ENCODE peak calls at places on chromosome 1, in ten cellular contexts. H is uterus, O is GM12892, V is tibial nerve, Y is prostate gland, E is IMR-90, J is adrenal gland, K is transverse colon, L is Peyer's patch, P is body of pancreas. D is an unnamed sample.

GRCh38 chr1:195999022-195999421 is 609.2 kb downstream of the KCNT2 start:
- DNase-seq in H (no peak), Y (no peak), L (no peak), J (no peak), O (no peak), V (no peak), P (no peak), E (no peak), K (no peak), D (no peak)

GRCh38 chr1:173970252-173970651 is 51.9 kb downstream of the RC3H1 start:
- DNase-seq in P (no peak), E (no peak), Y (no peak), H (no peak), V (no peak), L (no peak), K (no peak), O (no peak), J (no peak), D (no peak)

GRCh38 chr1:20530261-20530660 is 22.1 kb upstream of the FAM43B start:
- DNase-seq in H (no peak), E (no peak), L (no peak), V (no peak), J (no peak), Y (no peak), P (no peak), O (no peak), K (no peak), D (no peak)

GRCh38 chr1:153832293-153832692 is 57.1 kb downstream of the SLC27A3 start:
- DNase-seq in K (no peak), L (no peak), V (no peak), J (no peak), O (no peak), P (no peak), Y (no peak), E (no peak), H (no peak), D (no peak)

GRCh38 chr1:76018045-76018444 is 56.5 kb upstream of the ST6GALNAC3 start:
- DNase-seq in E (no peak), J (no peak), Y (no peak), H (no peak), V (no peak), P (no peak), L (no peak), O (no peak), K (no peak), D (no peak)

GRCh38 chr1:227996187-227996950 is 10.4 kb upstream of the WNT3A start:
- DNase-seq in L (no peak), K (no peak), O (no peak), J (peak), P (peak), E (no peak), V (no peak), Y (peak), H (no peak), D (no peak)

GRCh38 chr1:239987103-239987745 is 104.5 kb upstream of the FMN2 start:
- DNase-seq in J (peak), H (no peak), Y (no peak), P (peak), L (peak), O (no peak), V (peak), E (peak), K (peak), D (no peak)

GRCh38 chr1:21337931-21338567 is 47.8 kb upstream of the ECE1 start:
- DNase-seq in L (peak), V (peak), P (peak), O (no peak), K (peak), Y (peak), E (peak), J (peak), H (peak), D (no peak)

DNA sequence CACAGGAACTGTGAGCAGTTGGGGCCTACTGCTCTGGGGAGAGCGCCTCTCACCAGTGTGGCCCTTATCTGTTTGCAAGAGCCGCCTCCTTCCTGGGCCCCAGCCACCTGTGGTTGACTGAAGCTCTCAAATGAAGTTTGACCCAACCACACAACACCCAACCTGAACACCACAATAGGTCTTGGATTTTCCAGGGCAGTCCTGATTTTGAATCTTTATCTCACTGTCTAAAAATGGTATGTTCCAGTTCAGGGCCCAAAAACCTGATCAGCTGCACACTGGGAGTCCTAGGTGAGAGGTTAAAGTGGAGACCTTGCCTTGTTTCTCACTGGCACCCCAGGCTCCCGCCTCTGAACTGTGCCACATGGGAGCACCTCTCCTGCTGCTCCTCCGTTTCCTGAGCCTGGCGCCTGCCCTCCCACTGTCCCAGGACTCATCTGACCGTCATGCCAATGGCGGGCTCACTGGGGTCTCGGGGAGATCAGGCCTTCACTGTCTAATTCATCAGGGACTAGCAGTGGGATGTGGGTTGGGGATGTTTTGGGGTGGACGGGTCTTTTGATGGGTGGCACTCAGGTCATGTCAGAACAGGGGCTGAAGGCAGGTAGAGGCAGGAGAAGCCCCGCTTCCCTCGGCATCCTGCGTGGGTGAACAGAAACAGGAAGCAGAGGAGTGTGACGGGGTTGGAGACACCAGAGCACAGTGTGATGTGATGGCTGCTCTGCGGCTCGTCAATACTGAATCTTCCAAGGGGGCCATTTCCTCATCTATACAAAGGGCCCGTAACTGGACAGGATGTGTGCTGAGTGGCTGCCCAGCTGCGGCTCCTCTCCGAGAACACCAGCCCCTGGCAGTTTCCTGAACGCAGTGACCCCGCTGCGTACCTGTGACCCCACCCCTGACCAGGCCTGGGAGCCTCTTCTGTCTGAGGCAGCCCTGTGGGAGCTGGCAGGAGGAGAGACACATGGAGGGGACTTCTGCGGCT is 59.6 kb upstream of the ITPKB start:
- DNase-seq in L (peak), K (peak), P (peak), E (no peak), H (no peak), O (peak), V (no peak), Y (no peak), J (no peak), D (no peak)
- TF ChIP-seq POLR2A in L (no peak), K (no peak), P (no peak), E (no peak), H (no peak), O (peak), V (no peak), Y (no peak), J (no peak), D (no peak)

DNA sequence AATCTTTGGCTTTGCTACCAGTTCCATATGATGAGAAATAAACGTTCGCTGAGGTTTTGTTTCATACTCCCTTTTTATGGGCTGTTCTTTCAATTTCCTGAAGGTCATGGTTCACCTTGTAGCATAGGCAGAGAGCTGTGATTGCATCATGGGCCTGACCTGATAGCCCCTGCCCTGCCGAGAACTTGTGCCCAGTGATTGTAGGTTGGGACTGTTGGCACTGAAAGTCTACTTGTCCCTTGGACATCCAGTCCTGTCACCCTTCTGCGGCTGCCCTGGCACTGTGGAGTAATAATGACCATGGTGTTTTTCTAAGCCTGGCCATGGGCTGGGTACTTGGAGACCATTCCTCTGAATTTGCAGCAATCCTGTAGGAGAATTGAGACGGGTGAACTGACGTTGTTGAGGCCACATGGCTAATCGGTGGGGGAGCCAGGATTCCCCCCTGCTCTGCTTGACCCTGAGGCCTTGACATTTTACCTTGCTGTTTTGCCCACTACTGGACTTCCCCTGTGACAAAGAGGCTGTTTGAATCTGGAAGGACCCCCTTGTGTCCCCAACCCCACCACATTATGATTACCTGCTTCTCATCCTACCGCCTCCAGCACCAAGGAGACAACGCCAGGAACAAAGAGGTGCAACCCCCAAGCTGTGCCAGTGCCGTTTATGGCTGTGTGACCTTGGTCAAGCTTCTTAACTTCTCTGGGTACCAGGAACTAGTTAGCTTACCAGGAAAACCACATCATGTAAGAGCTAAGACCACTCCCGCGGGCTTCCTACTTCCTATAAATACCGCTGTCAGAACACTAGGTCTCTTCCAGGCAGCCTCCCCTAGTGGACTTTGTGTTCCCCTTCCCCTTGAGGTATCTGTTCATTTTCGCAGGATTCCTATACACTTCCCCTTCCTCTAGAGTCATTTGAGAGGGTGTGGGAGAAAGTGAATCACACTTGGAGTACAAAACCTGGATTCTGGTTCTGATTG is 23.4 kb downstream of the SESN2 start:
- DNase-seq in V (no peak), P (no peak), O (no peak), L (peak), H (no peak), K (peak), E (no peak), J (no peak), Y (no peak), D (no peak)
- TF ChIP-seq POLR2A in V (no peak), P (no peak), O (no peak), L (no peak), H (no peak), K (no peak), E (no peak), J (no peak), Y (no peak), D (no peak)

GRCh38 chr1:234214911-234215892 is 158.1 kb upstream of the COA6 start:
- DNase-seq in K (peak), L (no peak), Y (peak), J (no peak), H (no peak), E (no peak), P (peak), O (no peak), V (no peak), D (no peak)
- TF ChIP-seq POLR2A in K (no peak), L (no peak), Y (no peak), J (no peak), H (no peak), E (no peak), P (peak), O (no peak), V (no peak), D (no peak)

DNA sequence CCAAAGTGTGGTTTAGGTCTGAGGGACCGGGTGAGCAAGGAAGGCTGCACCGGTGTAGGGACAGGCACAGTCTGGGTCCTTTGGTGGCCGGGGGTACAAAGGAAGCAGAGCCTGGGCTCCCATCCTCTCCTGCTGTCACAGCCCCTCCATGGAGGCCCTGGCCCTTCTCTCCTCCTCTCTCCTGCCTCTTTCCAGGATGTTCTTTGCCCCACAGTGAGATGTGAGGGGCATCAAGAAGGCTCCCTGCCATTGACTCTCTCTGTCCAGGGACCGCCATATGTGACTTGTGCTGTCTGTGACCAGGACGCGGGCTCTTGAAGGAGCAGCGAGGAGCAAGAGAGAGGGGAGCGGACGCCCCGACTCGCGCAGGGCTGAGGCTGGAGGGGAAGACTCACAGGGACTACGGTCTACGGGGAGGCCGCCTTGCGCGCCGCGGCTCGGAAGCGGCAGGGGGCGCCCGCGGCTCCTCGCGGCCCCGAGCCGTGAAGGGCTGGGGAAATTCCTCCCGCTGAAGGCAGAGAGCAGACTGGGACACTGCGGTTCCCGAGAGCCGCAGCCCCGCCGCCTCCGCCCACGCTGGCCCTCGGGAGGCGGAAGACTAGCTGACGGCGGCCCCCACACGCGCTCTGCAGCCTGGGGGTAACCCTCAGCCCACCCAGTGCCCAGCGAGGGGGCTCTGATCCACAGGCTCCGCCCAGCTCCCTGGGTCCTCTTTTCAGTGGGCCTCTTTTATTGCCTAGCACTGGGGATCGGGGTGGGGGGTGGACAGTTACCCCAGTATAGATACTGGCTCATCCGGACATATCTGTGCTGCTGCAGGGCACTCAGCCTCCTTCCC is 40.8 kb downstream of the MAB21L3 start:
- DNase-seq in K (peak), V (peak), H (peak), E (peak), J (peak), P (peak), L (peak), Y (peak), O (peak), D (peak)
- TF ChIP-seq POLR2A in K (peak), V (no peak), H (peak), E (no peak), J (no peak), P (no peak), L (no peak), Y (peak), O (no peak), D (no peak)

GRCh38 chr1:23556661-23557470 is 2.4 kb downstream of the ID3 start:
- DNase-seq in L (peak), O (no peak), K (peak), V (no peak), E (peak), J (no peak), Y (no peak), P (peak), H (no peak), D (no peak)
- TF ChIP-seq POLR2A in L (peak), O (peak), K (peak), V (no peak), E (peak), J (no peak), Y (no peak), P (peak), H (no peak), D (peak)

GRCh38 chr1:206450271-206450670 is 20.0 kb upstream of the IKBKE start:
- DNase-seq in H (no peak), O (no peak), V (no peak), J (no peak), K (no peak), Y (no peak), P (no peak), E (no peak), L (no peak), D (no peak)

GRCh38 chr1:206449566-206449965 is 20.7 kb upstream of the IKBKE start:
- DNase-seq in J (no peak), H (no peak), Y (no peak), K (no peak), L (no peak), V (no peak), O (no peak), E (peak), P (no peak), D (no peak)

GRCh38 chr1:206447792-206448191 is 22.5 kb upstream of the IKBKE start:
- DNase-seq in P (no peak), E (no peak), H (no peak), J (no peak), K (no peak), L (no peak), O (no peak), V (no peak), Y (no peak), D (no peak)

GRCh38 chr1:206447079-206447780 is 23.0 kb upstream of the IKBKE start:
- DNase-seq in P (no peak), K (no peak), L (no peak), H (no peak), Y (no peak), E (no peak), V (no peak), O (no peak), J (no peak), D (no peak)

GRCh38 chr1:206448471-206448870 is 21.8 kb upstream of the IKBKE start:
- DNase-seq in H (no peak), L (no peak), E (no peak), V (peak), J (no peak), Y (no peak), K (no peak), P (no peak), O (no peak), D (no peak)
- TF ChIP-seq POLR2A in H (no peak), L (no peak), E (no peak), V (no peak), J (no peak), Y (no peak), K (no peak), P (no peak), O (no peak), D (no peak)

D was measured in H54.